ENCODE peak calls at places on chromosomes 16 and 17, in four cellular contexts. E is astrocyte of the cerebellum, K is NCI-H446, A is HTR-8/SVneo. Z is an unnamed sample.

GRCh38 chr16:8905168-8905762 is 23.1 kb downstream of the LITAFD start:
- DNase-seq in A (peak; percentile 33), E (no peak), K (no peak), Z (no peak)

GRCh38 chr17:12231027-12231682 is 210.5 kb downstream of the MAP2K4 start:
- DNase-seq in A (no peak), K (no peak), E (no peak), Z (no peak)

GRCh38 chr17:15900871-15901270 is 44.1 kb upstream of the ADORA2B start:
- DNase-seq in A (no peak), K (no peak), E (no peak), Z (no peak)

GRCh38 chr17:41579484-41580243 is 7.0 kb downstream of the KRT14 start:
- DNase-seq in E (peak; percentile 20), A (peak; percentile 89), K (peak; percentile 18), Z (peak; percentile 75)

GRCh38 chr16:11144122-11144521 is 111.9 kb downstream of the SOCS1 start:
- DNase-seq in E (no peak), K (no peak), A (no peak), Z (no peak)

GRCh38 chr16:54275956-54276355 is 10.6 kb downstream of the IRX3 start:
- DNase-seq in E (no peak), K (no peak), A (no peak), Z (no peak)

GRCh38 chr17:43766413-43767052 is 7.9 kb upstream of the SOST start:
- DNase-seq in A (peak; percentile 74), K (peak; percentile 6), E (no peak), Z (no peak)

GRCh38 chr17:37088459-37088858 is 139.7 kb downstream of the AATF start:
- DNase-seq in A (no peak), E (no peak), K (no peak), Z (no peak)

GRCh38 chr16:50093607-50094570 is 28.1 kb downstream of the HEATR3 start:
- DNase-seq in E (no peak), A (no peak), K (no peak), Z (no peak)

GRCh38 chr16:79997257-79997656 is 396.7 kb upstream of the MAF start:
- DNase-seq in K (no peak), E (no peak), A (peak; percentile 36), Z (no peak)

GRCh38 chr16:23071202-23072083 is 77.8 kb downstream of the USP31 start:
- DNase-seq in E (peak; percentile 16), A (no peak), K (no peak), Z (no peak)

GRCh38 chr16:49726155-49726554 is 129.8 kb downstream of the ZNF423 start:
- DNase-seq in A (no peak), K (no peak), E (no peak), Z (no peak)

GRCh38 chr16:31129568-31130335 is 5.8 kb downstream of the PRSS8 start:
- DNase-seq in E (no peak), K (no peak), A (no peak), Z (no peak)

GRCh38 chr16:68715471-68715870 is 21.6 kb upstream of the CDH1 start:
- DNase-seq in A (no peak), K (no peak), E (peak; percentile 15), Z (no peak)

GRCh38 chr17:36697907-36698526 is 96.6 kb downstream of the MRM1 start:
- DNase-seq in K (no peak), A (peak; percentile 41), E (no peak), Z (no peak)

GRCh38 chr16:89621136-89621697 is 7.8 kb downstream of the DPEP1 start:
- DNase-seq in A (no peak), E (no peak), K (no peak), Z (no peak)

GRCh38 chr17:46719889-46720288 is 98.6 kb downstream of the WNT3 start:
- DNase-seq in E (no peak), K (no peak), A (no peak), Z (no peak)

GRCh38 chr17:1542316-1542715 is 20.3 kb downstream of the PITPNA start:
- DNase-seq in A (no peak), K (no peak), E (no peak), Z (no peak)

Z was measured in HFF-Myc.